ENCODE peak calls at places on chromosomes 5 and 9, in ten cellular contexts. H is BJ, V is choroid plexus epithelial cell, T is cardiac fibroblast, E is HFF-Myc, O is AG04450, G is dorsolateral prefrontal cortex, F is fibroblast of lung, C is cardiac muscle cell, W is fibroblast of mammary gland. P is an unnamed sample.

GRCh38 chr5:172867761-172868435 is 33.8 kb downstream of the ERGIC1 start:
- DNase-seq in H (no peak), V (no peak), T (no peak), E (no peak), O (no peak), G (no peak), F (peak), C (no peak), W (no peak), P (no peak)

GRCh38 chr9:76562511-76562911 is 103.5 kb downstream of the GCNT1 start:
- DNase-seq in H (peak), V (peak), T (peak), E (no peak), O (no peak), G (no peak), F (peak), C (no peak), W (peak), P (peak)

GRCh38 chr9:110954822-110955291 is 83.4 kb downstream of the LPAR1 start:
- DNase-seq in H (no peak), V (peak), T (no peak), E (no peak), O (peak), G (no peak), F (peak), C (no peak), W (no peak), P (no peak)

GRCh38 chr5:119267958-119268386 is 87.8 kb upstream of the TNFAIP8 start:
- DNase-seq in H (peak), V (peak), T (peak), E (peak), O (peak), G (peak), F (peak), C (peak), W (peak), P (peak)

GRCh38 chr5:124825250-124825982 is 79.0 kb upstream of the ZNF608 start:
- DNase-seq in H (no peak), V (peak), T (no peak), E (no peak), O (no peak), G (no peak), F (no peak), C (no peak), W (no peak), P (no peak)

GRCh38 chr5:141680751-141681201 is 1.3 kb downstream of the ARAP3 start:
- DNase-seq in H (no peak), V (peak), T (peak), E (no peak), O (no peak), G (no peak), F (peak), C (no peak), W (no peak), P (peak)

GRCh38 chr5:178145965-178146820 is 7.5 kb downstream of the NHP2 start:
- DNase-seq in H (no peak), V (peak), T (peak), E (no peak), O (no peak), G (peak), F (peak), C (peak), W (peak), P (peak)

GRCh38 chr5:81204205-81204604 is 28.9 kb upstream of the CKMT2 start:
- DNase-seq in H (no peak), V (no peak), T (no peak), E (no peak), O (no peak), G (no peak), F (no peak), C (no peak), W (no peak), P (no peak)

GRCh38 chr5:31407921-31408714 is 123.8 kb downstream of the DROSHA start:
- DNase-seq in H (peak), V (peak), T (peak), E (no peak), O (no peak), G (no peak), F (peak), C (no peak), W (peak), P (no peak)

GRCh38 chr5:3155029-3155428 is 403.6 kb upstream of the IRX2 start:
- DNase-seq in H (no peak), V (no peak), T (no peak), E (no peak), O (no peak), G (no peak), F (no peak), C (no peak), W (no peak), P (no peak)

GRCh38 chr5:11415751-11416150 is 488.5 kb downstream of the CTNND2 start:
- DNase-seq in H (no peak), V (peak), T (no peak), E (no peak), O (no peak), G (no peak), F (peak), C (no peak), W (no peak), P (no peak)

GRCh38 chr5:93596676-93597441 is 13.8 kb downstream of the NR2F1 start:
- DNase-seq in H (no peak), V (peak), T (no peak), E (no peak), O (no peak), G (no peak), F (no peak), C (no peak), W (no peak), P (no peak)

GRCh38 chr9:135014341-135015010 is 73.0 kb upstream of the OLFM1 start:
- DNase-seq in H (no peak), V (no peak), T (no peak), E (no peak), O (no peak), G (no peak), F (no peak), C (no peak), W (no peak), P (no peak)

GRCh38 chr9:88691811-88692210 is 156.8 kb downstream of the NXNL2 start:
- DNase-seq in H (no peak), V (peak), T (peak), E (no peak), O (peak), G (no peak), F (peak), C (no peak), W (peak), P (no peak)

GRCh38 chr5:76801159-76801802 is 17.5 kb upstream of the F2RL1 start:
- DNase-seq in H (no peak), V (peak), T (peak), E (no peak), O (no peak), G (no peak), F (peak), C (no peak), W (peak), P (peak)

GRCh38 chr5:171520300-171521170 is 101.1 kb downstream of the FGF18 start:
- DNase-seq in H (peak), V (peak), T (peak), E (no peak), O (no peak), G (no peak), F (peak), C (peak), W (peak), P (peak)

GRCh38 chr5:93611900-93612898 is 29.2 kb downstream of the NR2F1 start:
- DNase-seq in H (no peak), V (peak), T (no peak), E (no peak), O (no peak), G (no peak), F (peak), C (peak), W (peak), P (no peak)

GRCh38 chr9:13963005-13963653 is 350.8 kb downstream of the NFIB start:
- DNase-seq in H (no peak), V (no peak), T (no peak), E (no peak), O (no peak), G (no peak), F (no peak), C (no peak), W (no peak), P (no peak)

GRCh38 chr5:76187386-76187785 is 104.2 kb downstream of the SV2C start:
- DNase-seq in H (no peak), V (no peak), T (no peak), E (no peak), O (no peak), G (no peak), F (no peak), C (no peak), W (no peak), P (no peak)

GRCh38 chr5:111453747-111454146 is 58.6 kb downstream of the STARD4 start:
- DNase-seq in H (peak), V (peak), T (peak), E (no peak), O (no peak), G (no peak), F (peak), C (no peak), W (peak), P (peak)

GRCh38 chr9:9893837-9894236 is 719.0 kb downstream of the PTPRD start:
- DNase-seq in H (no peak), V (peak), T (no peak), E (no peak), O (no peak), G (no peak), F (peak), C (no peak), W (peak), P (peak)

GRCh38 chr5:113250341-113250953 is 184.3 kb downstream of the TSSK1B start:
- DNase-seq in H (peak), V (peak), T (peak), E (peak), O (peak), G (no peak), F (peak), C (peak), W (peak), P (peak)

GRCh38 chr9:89660286-89660685 is 55.5 kb downstream of the GADD45G start:
- DNase-seq in H (no peak), V (no peak), T (no peak), E (no peak), O (no peak), G (no peak), F (no peak), C (no peak), W (no peak), P (no peak)

GRCh38 chr9:12996971-12997370 is 222.2 kb downstream of the LURAP1L start:
- DNase-seq in H (no peak), V (no peak), T (no peak), E (no peak), O (no peak), G (no peak), F (peak), C (no peak), W (no peak), P (no peak)

GRCh38 chr9:87063883-87064282 is 116.6 kb upstream of the GAS1 start:
- DNase-seq in H (no peak), V (peak), T (peak), E (no peak), O (no peak), G (no peak), F (peak), C (no peak), W (peak), P (peak)

GRCh38 chr5:15807861-15808260 is 307.9 kb downstream of the FBXL7 start:
- DNase-seq in H (no peak), V (peak), T (peak), E (no peak), O (no peak), G (no peak), F (peak), C (peak), W (peak), P (peak)

GRCh38 chr9:127923771-127924170 is 6.8 kb downstream of the PIP5KL1 start:
- DNase-seq in H (peak), V (peak), T (peak), E (no peak), O (peak), G (no peak), F (peak), C (no peak), W (peak), P (peak)

GRCh38 chr5:153619706-153620105 is 129.2 kb downstream of the GRIA1 start:
- DNase-seq in H (no peak), V (peak), T (peak), E (no peak), O (no peak), G (no peak), F (peak), C (no peak), W (peak), P (peak)

GRCh38 chr5:143119881-143120341 is 283.6 kb downstream of the NR3C1 start:
- DNase-seq in H (no peak), V (no peak), T (no peak), E (no peak), O (no peak), G (no peak), F (no peak), C (no peak), W (no peak), P (no peak)

GRCh38 chr5:139700711-139701693 is 52.9 kb downstream of the CXXC5 start:
- DNase-seq in H (no peak), V (no peak), T (no peak), E (no peak), O (no peak), G (no peak), F (no peak), C (no peak), W (no peak), P (no peak)

GRCh38 chr5:84016090-84016489 is 295.4 kb upstream of the HAPLN1 start:
- DNase-seq in H (no peak), V (peak), T (peak), E (no peak), O (no peak), G (no peak), F (no peak), C (no peak), W (no peak), P (no peak)

DNA sequence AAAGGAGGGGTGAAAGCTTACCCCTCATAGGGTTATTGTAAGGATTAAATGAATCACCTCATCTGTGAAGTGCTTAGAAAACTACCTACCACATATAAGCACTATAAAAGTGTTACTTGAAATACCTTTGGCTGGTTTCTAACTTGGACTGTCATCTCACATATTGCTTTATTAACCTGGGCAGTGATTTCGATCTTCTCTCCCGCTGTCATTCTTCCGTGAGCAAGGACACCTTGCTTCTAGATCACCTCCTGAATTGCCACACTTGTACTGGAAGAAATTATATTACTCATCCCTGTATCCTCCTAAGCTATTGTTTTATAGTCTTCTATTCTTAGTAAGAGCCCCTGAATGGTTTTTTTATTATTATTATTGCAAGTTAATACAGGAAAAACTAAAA is 34.0 kb upstream of the GRAMD2B start:
- DNase-seq in H (no peak), V (no peak), T (no peak), E (no peak), O (no peak), G (no peak), F (no peak), C (no peak), W (no peak), P (no peak)
- TF ChIP-seq CTCF in H (no peak), V (no peak), T (no peak), E (no peak), O (no peak), G (no peak), F (no peak), C (no peak), W (no peak), P (no peak)

GRCh38 chr9:38227061-38227540 is 158.1 kb upstream of the SHB start:
- DNase-seq in H (peak), V (peak), T (peak), E (peak), O (peak), G (no peak), F (peak), C (peak), W (peak), P (peak)
- H3K4me3 ChIP-seq in H (no peak), V (peak), T (no peak), E (no peak), O (peak), G (no peak), F (no peak), C (no peak), W (no peak), P (no peak)

DNA sequence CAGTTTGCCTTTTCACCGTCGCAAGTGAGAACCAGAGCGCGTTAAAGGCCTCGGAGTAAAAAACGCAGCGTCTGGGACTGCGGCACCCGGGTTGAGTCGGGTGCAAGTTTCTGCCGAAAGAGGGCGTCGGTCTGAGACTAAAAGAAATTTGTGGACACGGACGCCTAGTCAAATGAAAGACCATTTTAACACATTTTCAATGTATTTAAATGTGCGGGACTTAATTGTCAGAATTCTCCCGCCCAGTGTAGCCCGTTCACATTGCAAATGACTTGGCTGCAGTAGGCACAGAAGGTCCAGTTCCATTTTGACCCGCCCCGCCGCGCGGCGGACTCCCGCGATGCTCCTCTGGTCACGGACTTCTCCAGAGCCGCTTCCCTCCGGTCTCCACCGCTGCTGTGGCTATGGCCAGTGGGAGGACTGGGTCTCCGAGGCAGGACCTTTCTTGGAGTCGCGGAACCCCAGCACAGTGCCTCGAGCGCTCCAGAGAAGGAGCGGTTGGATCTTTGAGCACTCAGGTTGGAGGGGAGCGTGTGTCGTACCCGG is 1.3 kb upstream of the NPR3 start:
- DNase-seq in H (no peak), V (peak), T (peak), E (peak), O (no peak), G (peak), F (peak), C (peak), W (peak), P (peak)
- TF ChIP-seq CTCF in H (peak), V (peak), T (peak), E (peak), O (peak), G (peak), F (peak), C (peak), W (peak), P (peak)

GRCh38 chr5:102296229-102296817 is at the start of gene SLCO4C1:
- DNase-seq in H (no peak), V (peak), T (peak), E (no peak), O (no peak), G (peak), F (peak), C (peak), W (peak), P (peak)

GRCh38 chr5:102294996-102295395 is 1.1 kb downstream of the SLCO4C1 start:
- DNase-seq in H (no peak), V (no peak), T (no peak), E (no peak), O (no peak), G (no peak), F (no peak), C (no peak), W (no peak), P (no peak)

GRCh38 chr5:102290004-102290403 is 6.1 kb downstream of the SLCO4C1 start:
- DNase-seq in H (no peak), V (no peak), T (no peak), E (no peak), O (no peak), G (no peak), F (no peak), C (no peak), W (no peak), P (no peak)

DNA sequence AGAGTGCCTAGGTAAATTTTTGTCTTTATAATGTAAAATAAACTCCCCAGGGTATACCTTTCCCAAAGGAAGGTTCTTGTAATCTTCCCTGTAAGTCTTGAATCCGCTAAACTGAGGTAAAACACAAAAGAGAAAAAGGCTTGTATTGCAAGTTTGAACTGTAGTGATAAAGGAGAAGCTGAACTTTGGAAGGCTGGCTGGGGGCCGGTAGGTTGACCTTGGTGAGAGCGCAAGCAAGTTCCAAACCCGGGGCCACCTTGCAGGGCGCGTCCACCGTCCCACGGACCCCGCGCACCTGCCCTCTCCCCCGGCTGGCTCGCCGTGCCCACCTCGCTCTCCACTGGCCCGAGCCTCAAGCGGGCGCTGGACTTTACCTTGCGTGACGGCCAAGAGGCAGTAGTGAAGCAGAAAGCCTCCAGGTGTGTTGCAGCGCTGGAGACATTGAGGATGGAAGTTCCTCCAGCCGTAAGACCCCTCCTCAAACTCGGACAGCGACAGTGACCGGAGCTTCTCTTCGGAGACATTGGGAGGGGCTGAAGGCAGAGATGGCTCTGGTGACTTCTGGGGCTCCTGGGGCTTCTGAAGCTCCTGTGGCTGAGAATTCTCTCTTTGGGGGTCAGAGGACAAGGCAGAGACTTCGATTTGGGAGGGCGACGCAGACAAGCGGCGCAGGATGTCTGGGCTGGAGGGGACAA is 403 bp downstream of the SLCO4C1 start:
- DNase-seq in H (no peak), V (no peak), T (no peak), E (no peak), O (no peak), G (no peak), F (no peak), C (no peak), W (no peak), P (no peak)
- H3K4me3 ChIP-seq in H (peak), V (peak), T (peak), E (peak), O (no peak), G (peak), F (peak), C (peak), W (peak), P (peak)

GRCh38 chr5:63400079-63400478 is 562.2 kb downstream of the HTR1A start:
- DNase-seq in H (no peak), V (no peak), T (no peak), E (no peak), O (no peak), G (no peak), F (no peak), C (peak), W (no peak), P (no peak)

GRCh38 chr5:63398346-63398745 is 563.9 kb downstream of the HTR1A start:
- DNase-seq in H (no peak), V (no peak), T (no peak), E (no peak), O (no peak), G (no peak), F (no peak), C (no peak), W (peak), P (no peak)

GRCh38 chr5:63401434-63402046 is 560.7 kb downstream of the HTR1A start:
- DNase-seq in H (no peak), V (peak), T (peak), E (peak), O (no peak), G (peak), F (peak), C (peak), W (peak), P (peak)
- TF ChIP-seq CTCF in H (peak), V (peak), T (peak), E (peak), O (peak), G (peak), F (peak), C (peak), W (peak), P (peak)

DNA sequence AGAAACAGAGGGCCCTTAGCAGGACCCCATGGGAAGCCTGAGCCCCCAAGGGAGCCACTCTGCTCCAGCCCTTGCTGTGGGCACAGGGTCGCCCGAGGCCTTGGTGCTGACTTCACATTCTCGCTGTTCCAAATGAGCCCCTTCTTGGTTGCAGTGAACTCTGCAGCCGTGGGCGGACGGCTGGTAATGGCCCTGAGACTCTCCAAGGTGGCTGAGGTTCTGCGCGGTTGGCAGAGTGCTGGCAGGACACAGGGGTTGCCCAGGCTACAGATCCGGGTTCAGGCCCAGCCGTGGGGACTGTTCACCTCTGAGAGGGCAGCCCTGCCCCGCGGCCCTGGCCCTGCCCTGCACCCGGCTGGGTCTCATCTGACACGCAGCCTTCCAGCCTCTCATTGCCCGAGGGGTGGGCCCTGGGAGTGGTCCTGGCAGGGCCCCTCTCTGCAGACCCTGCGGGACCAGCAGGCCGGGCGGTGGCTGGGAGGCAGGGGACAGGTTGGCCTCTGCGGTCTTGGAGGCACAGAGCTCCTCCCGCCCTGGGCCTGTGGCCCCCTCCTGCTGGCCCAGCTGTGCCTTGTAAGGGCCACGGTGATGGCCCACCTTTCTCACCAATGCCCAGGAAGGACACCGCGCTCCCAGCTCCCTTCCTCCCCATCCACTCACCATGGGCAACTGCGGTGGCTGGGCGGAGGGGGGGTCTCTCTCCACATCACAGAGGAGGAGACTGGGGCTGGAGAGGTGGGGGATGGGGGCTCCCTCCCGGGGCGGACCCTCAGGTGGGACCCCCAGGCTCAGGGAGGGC is 51.6 kb downstream of the AHRR start:
- DNase-seq in H (no peak), V (no peak), T (no peak), E (no peak), O (no peak), G (peak), F (peak), C (no peak), W (no peak), P (peak)
- H3K4me3 ChIP-seq in H (no peak), V (no peak), T (no peak), E (peak), O (no peak), G (no peak), F (no peak), C (peak), W (no peak), P (no peak)